ENCODE peak calls at places on chromosomes 2 and 18, in six cellular contexts. Y is SK-N-DZ; T is stimulated activated CD4-positive, alpha-beta T cell treated with anti-CD3 and anti-CD28 coated beads, TNF-alpha, amount 100 ng/mL, for 24 hours; S is NAMALWA; Q is renal cortical epithelial cell; B is transverse colon. J is an unnamed sample.

GRCh38 chr18:77851798-77852197 is 602.1 kb downstream of the GALR1 start:
- DNase-seq in B (no peak), Q (no peak), Y (no peak), T (no peak), S (no peak), J (no peak)

GRCh38 chr2:166070231-166070630 is 57.6 kb downstream of the SCN1A start:
- DNase-seq in S (no peak), Q (no peak), T (no peak), B (no peak), Y (peak), J (no peak)

GRCh38 chr18:63339920-63340484 is 20.4 kb upstream of the BCL2 start:
- DNase-seq in B (no peak), T (no peak), Q (peak), S (peak), Y (peak), J (peak)

GRCh38 chr2:117832905-117833613 is 18.6 kb downstream of the DDX18 start:
- DNase-seq in Q (peak), Y (no peak), S (no peak), T (no peak), B (no peak), J (no peak)

GRCh38 chr2:66515743-66516142 is 80.8 kb downstream of the MEIS1 start:
- DNase-seq in Q (no peak), S (no peak), Y (no peak), B (no peak), T (no peak), J (no peak)

GRCh38 chr2:24111407-24111861 is 11.7 kb downstream of the PFN4 start:
- DNase-seq in S (no peak), Q (peak), T (no peak), Y (no peak), B (no peak), J (no peak)

GRCh38 chr18:10518595-10519273 is 7.1 kb upstream of the NAPG start:
- DNase-seq in T (no peak), Y (peak), Q (peak), B (peak), S (no peak), J (no peak)

GRCh38 chr18:58516514-58517285 is 112.2 kb downstream of the ALPK2 start:
- DNase-seq in S (no peak), T (no peak), B (no peak), Y (no peak), Q (no peak), J (no peak)

GRCh38 chr2:43110442-43110871 is 115.9 kb downstream of the ZFP36L2 start:
- DNase-seq in Y (no peak), Q (no peak), S (no peak), B (no peak), T (no peak), J (no peak)

GRCh38 chr2:65545818-65546217 is 113.4 kb upstream of the SPRED2 start:
- DNase-seq in S (no peak), T (no peak), Q (peak), B (no peak), Y (no peak), J (no peak)

GRCh38 chr2:185044323-185044874 is 446.1 kb downstream of the ZNF804A start:
- DNase-seq in B (no peak), Y (no peak), T (no peak), Q (no peak), S (no peak), J (no peak)

GRCh38 chr18:6920099-6920955 is 190.8 kb downstream of the ARHGAP28 start:
- DNase-seq in Q (peak), Y (peak), T (peak), B (peak), S (peak), J (peak)

GRCh38 chr2:207801259-207801658 is 31.6 kb upstream of the FZD5 start:
- DNase-seq in S (no peak), Y (peak), Q (no peak), B (no peak), T (no peak), J (no peak)

GRCh38 chr18:51066273-51066672 is 36.3 kb downstream of the SMAD4 start:
- DNase-seq in S (no peak), Y (no peak), T (no peak), B (no peak), Q (no peak), J (no peak)